ENCODE peak calls at places on chromosome 14, in four cellular contexts. One of them, this sample, is unnamed.

GRCh38 chr14:79419571-79420327 is 791.6 kb downstream of the DIO2 start:
- DNase-seq in stimulated activated CD4-positive, alpha-beta T cell treated with anti-CD3 and anti-CD28 coated beads, TNF-alpha, amount 100 ng/mL, for 1 hour: no peak
- DNase-seq in SIG-M5: no peak
- DNase-seq in stimulated activated CD8-positive, alpha-beta memory T cell treated with anti-CD3 and anti-CD28 coated beads, Interleukin-4, amount 100 ng/mL, for 1 hour: no peak
- DNase-seq in this sample: no peak

GRCh38 chr14:57748279-57748678 is 117.6 kb downstream of the SLC35F4 start:
- DNase-seq in stimulated activated CD4-positive, alpha-beta T cell treated with anti-CD3 and anti-CD28 coated beads, TNF-alpha, amount 100 ng/mL, for 1 hour: no peak
- DNase-seq in SIG-M5: no peak
- DNase-seq in stimulated activated CD8-positive, alpha-beta memory T cell treated with anti-CD3 and anti-CD28 coated beads, Interleukin-4, amount 100 ng/mL, for 1 hour: no peak
- DNase-seq in this sample: no peak

GRCh38 chr14:85332401-85332800 is 197.5 kb upstream of the FLRT2 start:
- DNase-seq in stimulated activated CD4-positive, alpha-beta T cell treated with anti-CD3 and anti-CD28 coated beads, TNF-alpha, amount 100 ng/mL, for 1 hour: no peak
- DNase-seq in SIG-M5: no peak
- DNase-seq in stimulated activated CD8-positive, alpha-beta memory T cell treated with anti-CD3 and anti-CD28 coated beads, Interleukin-4, amount 100 ng/mL, for 1 hour: no peak
- DNase-seq in this sample: no peak

GRCh38 chr14:74655597-74656389 is 43.8 kb upstream of the LTBP2 start:
- DNase-seq in stimulated activated CD4-positive, alpha-beta T cell treated with anti-CD3 and anti-CD28 coated beads, TNF-alpha, amount 100 ng/mL, for 1 hour: no peak
- DNase-seq in SIG-M5: no peak
- DNase-seq in stimulated activated CD8-positive, alpha-beta memory T cell treated with anti-CD3 and anti-CD28 coated beads, Interleukin-4, amount 100 ng/mL, for 1 hour: no peak
- DNase-seq in this sample: no peak

GRCh38 chr14:102983496-102983895 is 61.0 kb downstream of the AMN start:
- DNase-seq in stimulated activated CD4-positive, alpha-beta T cell treated with anti-CD3 and anti-CD28 coated beads, TNF-alpha, amount 100 ng/mL, for 1 hour: no peak
- DNase-seq in SIG-M5: no peak
- DNase-seq in stimulated activated CD8-positive, alpha-beta memory T cell treated with anti-CD3 and anti-CD28 coated beads, Interleukin-4, amount 100 ng/mL, for 1 hour: no peak
- DNase-seq in this sample: no peak

GRCh38 chr14:104794099-104794498 is 1.4 kb downstream of the AKT1 start:
- DNase-seq in stimulated activated CD4-positive, alpha-beta T cell treated with anti-CD3 and anti-CD28 coated beads, TNF-alpha, amount 100 ng/mL, for 1 hour: no peak
- DNase-seq in SIG-M5: no peak
- DNase-seq in stimulated activated CD8-positive, alpha-beta memory T cell treated with anti-CD3 and anti-CD28 coated beads, Interleukin-4, amount 100 ng/mL, for 1 hour: no peak
- DNase-seq in this sample: peak

GRCh38 chr14:106309423-106309822 is 783.0 kb downstream of the TMEM121 start:
- DNase-seq in stimulated activated CD4-positive, alpha-beta T cell treated with anti-CD3 and anti-CD28 coated beads, TNF-alpha, amount 100 ng/mL, for 1 hour: no peak
- DNase-seq in SIG-M5: no peak
- DNase-seq in stimulated activated CD8-positive, alpha-beta memory T cell treated with anti-CD3 and anti-CD28 coated beads, Interleukin-4, amount 100 ng/mL, for 1 hour: no peak
- DNase-seq in this sample: no peak

GRCh38 chr14:59275668-59276067 is 87.2 kb downstream of the DAAM1 start:
- DNase-seq in stimulated activated CD4-positive, alpha-beta T cell treated with anti-CD3 and anti-CD28 coated beads, TNF-alpha, amount 100 ng/mL, for 1 hour: no peak
- DNase-seq in SIG-M5: no peak
- DNase-seq in stimulated activated CD8-positive, alpha-beta memory T cell treated with anti-CD3 and anti-CD28 coated beads, Interleukin-4, amount 100 ng/mL, for 1 hour: no peak
- DNase-seq in this sample: no peak

GRCh38 chr14:35821546-35822411 is 4.4 kb upstream of the BRMS1L start:
- DNase-seq in stimulated activated CD4-positive, alpha-beta T cell treated with anti-CD3 and anti-CD28 coated beads, TNF-alpha, amount 100 ng/mL, for 1 hour: no peak
- DNase-seq in SIG-M5: no peak
- DNase-seq in stimulated activated CD8-positive, alpha-beta memory T cell treated with anti-CD3 and anti-CD28 coated beads, Interleukin-4, amount 100 ng/mL, for 1 hour: no peak
- DNase-seq in this sample: peak

GRCh38 chr14:58238252-58239247 is 6.1 kb upstream of the PSMA3 start:
- DNase-seq in stimulated activated CD4-positive, alpha-beta T cell treated with anti-CD3 and anti-CD28 coated beads, TNF-alpha, amount 100 ng/mL, for 1 hour: no peak
- DNase-seq in SIG-M5: no peak
- DNase-seq in stimulated activated CD8-positive, alpha-beta memory T cell treated with anti-CD3 and anti-CD28 coated beads, Interleukin-4, amount 100 ng/mL, for 1 hour: no peak
- DNase-seq in this sample: peak

GRCh38 chr14:103739793-103740501 is 24.3 kb downstream of the ZFYVE21 start:
- DNase-seq in stimulated activated CD4-positive, alpha-beta T cell treated with anti-CD3 and anti-CD28 coated beads, TNF-alpha, amount 100 ng/mL, for 1 hour: no peak
- DNase-seq in SIG-M5: no peak
- DNase-seq in stimulated activated CD8-positive, alpha-beta memory T cell treated with anti-CD3 and anti-CD28 coated beads, Interleukin-4, amount 100 ng/mL, for 1 hour: no peak
- DNase-seq in this sample: no peak

GRCh38 chr14:51283402-51283825 is 43.4 kb downstream of the TMX1 start:
- DNase-seq in stimulated activated CD4-positive, alpha-beta T cell treated with anti-CD3 and anti-CD28 coated beads, TNF-alpha, amount 100 ng/mL, for 1 hour: no peak
- DNase-seq in SIG-M5: no peak
- DNase-seq in stimulated activated CD8-positive, alpha-beta memory T cell treated with anti-CD3 and anti-CD28 coated beads, Interleukin-4, amount 100 ng/mL, for 1 hour: no peak
- DNase-seq in this sample: peak

GRCh38 chr14:44369401-44370123 is 137.5 kb downstream of the FSCB start:
- DNase-seq in stimulated activated CD4-positive, alpha-beta T cell treated with anti-CD3 and anti-CD28 coated beads, TNF-alpha, amount 100 ng/mL, for 1 hour: no peak
- DNase-seq in SIG-M5: no peak
- DNase-seq in stimulated activated CD8-positive, alpha-beta memory T cell treated with anti-CD3 and anti-CD28 coated beads, Interleukin-4, amount 100 ng/mL, for 1 hour: no peak
- DNase-seq in this sample: no peak

GRCh38 chr14:44316647-44317432 is 190.2 kb downstream of the FSCB start:
- DNase-seq in stimulated activated CD4-positive, alpha-beta T cell treated with anti-CD3 and anti-CD28 coated beads, TNF-alpha, amount 100 ng/mL, for 1 hour: no peak
- DNase-seq in SIG-M5: peak
- DNase-seq in stimulated activated CD8-positive, alpha-beta memory T cell treated with anti-CD3 and anti-CD28 coated beads, Interleukin-4, amount 100 ng/mL, for 1 hour: no peak
- DNase-seq in this sample: no peak

GRCh38 chr14:42980419-42980818 is 1373.7 kb downstream of the LRFN5 start:
- DNase-seq in stimulated activated CD4-positive, alpha-beta T cell treated with anti-CD3 and anti-CD28 coated beads, TNF-alpha, amount 100 ng/mL, for 1 hour: no peak
- DNase-seq in SIG-M5: no peak
- DNase-seq in stimulated activated CD8-positive, alpha-beta memory T cell treated with anti-CD3 and anti-CD28 coated beads, Interleukin-4, amount 100 ng/mL, for 1 hour: no peak
- DNase-seq in this sample: no peak

GRCh38 chr14:88790501-88791251 is 2.1 kb downstream of the EML5 start:
- DNase-seq in stimulated activated CD4-positive, alpha-beta T cell treated with anti-CD3 and anti-CD28 coated beads, TNF-alpha, amount 100 ng/mL, for 1 hour: no peak
- DNase-seq in SIG-M5: no peak
- DNase-seq in stimulated activated CD8-positive, alpha-beta memory T cell treated with anti-CD3 and anti-CD28 coated beads, Interleukin-4, amount 100 ng/mL, for 1 hour: no peak
- DNase-seq in this sample: no peak